ENCODE peak calls at places on chromosomes 16 and 17, in eight cellular contexts. V is H7; C is psoas muscle; A is bronchial epithelial cell; G is HFF-Myc; D is cardiac fibroblast; F is CD8-positive, alpha-beta memory T cell; R is Caco-2. J is an unnamed sample.

GRCh38 chr17:50279181-50279526 is 4.9 kb downstream of the TMEM92 start:
- DNase-seq in G (no peak), D (peak; percentile 41), F (no peak), A (peak; percentile 49), V (no peak), C (no peak), R (no peak), J (no peak)

GRCh38 chr16:82007189-82007588 is 4.1 kb downstream of the SDR42E1 start:
- DNase-seq in G (no peak), A (no peak), D (no peak), C (no peak), V (no peak), F (no peak), R (no peak), J (no peak)

GRCh38 chr17:64504769-64505319 is 1.2 kb downstream of the DDX5 start:
- DNase-seq in G (no peak), V (no peak), F (no peak), R (peak; percentile 14), D (peak; percentile 53), A (peak; percentile 25), C (no peak), J (no peak)

GRCh38 chr17:40666366-40666765 is 1.4 kb upstream of the KRT222 start:
- DNase-seq in V (no peak), R (peak; percentile 10), A (no peak), F (no peak), C (no peak), G (no peak), D (no peak), J (no peak)

GRCh38 chr16:66984902-66985311 is 3.5 kb upstream of the CES4A start:
- DNase-seq in R (no peak), C (no peak), F (no peak), D (no peak), G (no peak), A (no peak), V (no peak), J (no peak)

GRCh38 chr16:3720418-3720817 is 3.1 kb upstream of the TRAP1 start:
- DNase-seq in R (no peak), D (no peak), V (no peak), F (no peak), C (no peak), A (no peak), G (no peak), J (no peak)

GRCh38 chr16:6250516-6250915 is 1082.1 kb upstream of the RBFOX1 start:
- DNase-seq in F (no peak), R (no peak), G (no peak), A (no peak), V (no peak), D (no peak), C (no peak), J (no peak)

GRCh38 chr16:85524630-85525463 is 88.3 kb upstream of the GSE1 start:
- DNase-seq in A (peak; percentile 71), G (no peak), C (peak; percentile 62), F (no peak), V (peak; percentile 89), R (peak; percentile 88), D (peak; percentile 9), J (no peak)

DNA sequence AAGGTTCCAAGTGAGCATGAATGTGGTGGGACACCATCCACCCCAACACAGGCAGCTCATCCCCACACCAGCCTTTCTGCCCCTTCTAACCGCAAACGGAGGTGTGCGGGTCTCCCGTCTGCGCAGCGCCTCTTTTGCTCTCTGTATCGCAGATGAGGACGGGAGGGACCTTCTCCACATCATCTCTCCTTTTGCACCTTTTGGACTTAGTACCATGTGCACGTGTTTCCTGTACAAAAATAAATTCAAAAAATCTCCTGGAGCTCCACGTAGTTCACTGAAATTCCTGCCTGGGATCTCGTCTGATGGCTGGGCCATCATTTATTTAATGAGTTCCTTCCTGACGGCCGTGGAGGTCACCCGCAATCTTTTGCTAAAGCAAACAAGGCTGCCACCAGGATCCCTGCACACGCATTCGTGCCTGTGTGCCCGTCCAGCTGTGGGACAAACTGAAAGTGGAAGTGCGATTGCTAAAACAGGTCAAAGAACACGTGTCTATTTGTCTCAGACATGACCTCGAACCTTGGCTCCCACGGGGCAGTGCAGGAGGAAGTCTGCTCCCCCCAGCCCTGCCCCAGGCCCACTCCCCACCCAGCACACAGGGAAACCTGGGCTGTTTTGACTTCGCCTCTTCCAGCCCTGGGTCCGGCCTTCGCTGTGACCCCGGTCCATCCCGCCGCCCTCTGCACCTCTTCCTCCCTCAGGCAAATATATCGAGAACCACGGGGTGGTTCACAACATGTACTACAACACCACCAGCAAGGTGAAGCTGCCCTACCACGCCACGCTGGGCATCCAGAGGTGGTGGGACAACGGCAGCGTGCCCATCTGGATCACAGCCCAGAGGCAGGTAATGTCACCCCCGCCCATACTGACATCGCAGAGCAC is 2.3 kb downstream of the ENPP7 start:
- DNase-seq in A (no peak), D (no peak), F (no peak), C (no peak), R (no peak), V (peak; percentile 45), G (no peak), J (no peak)
- H3K4me3 ChIP-seq in A (no peak overlapping the region), D (no peak overlapping the region), F (no peak overlapping the region), C (peak overlapping the region; percentile 43), R (no peak overlapping the region), V (no peak overlapping the region), G (no peak overlapping the region), J (peak overlapping the region; percentile 25)

GRCh38 chr17:82839617-82840292 is at the start of gene ZNF750:
- DNase-seq in A (peak; percentile 70), D (no peak), G (no peak), F (no peak), C (no peak), V (peak; percentile 58), R (no peak), J (no peak)
- H3K4me3 ChIP-seq in A (peak within 1 kb of the TSS; percentile 44), D (no peak within 1 kb of the TSS), G (no peak within 1 kb of the TSS), F (no peak within 1 kb of the TSS), C (peak within 1 kb of the TSS; percentile 41), V (no peak within 1 kb of the TSS), R (no peak within 1 kb of the TSS), J (no peak within 1 kb of the TSS)

DNA sequence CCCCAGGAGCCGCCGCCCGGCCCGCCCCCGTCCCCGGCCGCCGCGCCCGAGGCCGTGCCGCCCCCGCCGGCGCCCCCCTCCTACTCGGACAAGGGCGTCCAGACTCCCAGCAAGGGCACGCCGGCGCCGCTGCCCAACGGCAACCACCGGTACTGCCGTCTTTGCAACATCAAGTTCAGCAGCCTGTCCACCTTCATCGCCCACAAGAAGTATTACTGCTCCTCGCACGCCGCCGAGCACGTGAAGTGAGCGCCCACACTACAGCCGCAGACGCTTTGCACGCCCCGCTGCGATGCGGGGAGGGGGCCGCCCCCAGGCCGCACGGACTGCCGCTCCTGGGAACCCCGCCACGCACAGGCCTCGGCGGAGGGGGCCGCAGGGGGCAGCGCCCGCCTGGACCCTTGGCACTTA is 35.5 kb upstream of the ZC3H18 start:
- DNase-seq in V (peak; percentile 90), C (peak; percentile 67), G (no peak), R (no peak), D (peak; percentile 50), A (peak; percentile 8), F (peak; percentile 28), J (no peak)
- H3K4me3 ChIP-seq in V (peak overlapping the region; percentile 76), C (peak overlapping the region; percentile 83), G (peak overlapping the region; percentile 44), R (no peak overlapping the region), D (peak overlapping the region; percentile 59), A (peak overlapping the region; percentile 62), F (no peak overlapping the region), J (peak overlapping the region; percentile 99)

DNA sequence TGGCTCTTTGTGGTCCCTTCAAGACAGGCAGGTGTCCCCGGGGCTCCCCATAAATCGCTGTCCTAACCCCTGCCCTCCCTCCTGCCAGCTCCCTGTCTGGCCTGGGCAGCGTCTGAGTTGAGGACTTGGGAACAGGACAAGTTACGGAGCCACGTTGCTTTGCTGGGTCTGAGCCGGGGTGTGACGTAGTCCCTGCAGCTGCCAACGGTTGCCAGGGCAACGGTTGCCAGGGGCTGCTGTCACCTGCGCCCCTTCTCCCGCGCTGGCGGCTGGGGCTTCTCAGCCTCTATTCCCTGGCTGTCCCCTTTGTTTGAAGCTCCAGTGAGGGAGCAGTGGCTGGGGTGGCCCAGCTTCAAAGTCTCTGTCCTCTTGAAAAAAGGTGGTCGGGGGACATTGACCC is 10.7 kb downstream of the ADGRG1 start:
- DNase-seq in C (no peak), D (no peak), G (no peak), F (peak; percentile 64), V (peak; percentile 97), A (no peak), R (no peak), J (no peak)
- H3K4me3 ChIP-seq in C (no peak overlapping the region), D (no peak overlapping the region), G (no peak overlapping the region), F (no peak overlapping the region), V (no peak overlapping the region), A (no peak overlapping the region), R (no peak overlapping the region), J (no peak overlapping the region)

GRCh38 chr17:56978441-56979090 is 635 bp downstream of the SCPEP1 start:
- DNase-seq in C (no peak), V (peak; percentile 23), A (peak; percentile 17), G (no peak), D (peak; percentile 30), F (no peak), R (no peak), J (no peak)

GRCh38 chr17:56982312-56982711 is 4.4 kb downstream of the SCPEP1 start:
- DNase-seq in A (peak; percentile 74), V (peak; percentile 44), D (no peak), F (no peak), C (no peak), R (no peak), G (no peak), J (no peak)

GRCh38 chr17:56976941-56977570 is 875 bp upstream of the SCPEP1 start:
- DNase-seq in R (no peak), A (no peak), V (peak; percentile 36), F (no peak), C (no peak), D (peak; percentile 17), G (no peak), J (no peak)

GRCh38 chr17:56977673-56978395 is at the start of gene SCPEP1:
- DNase-seq in A (peak; percentile 64), R (peak; percentile 87), G (no peak), D (peak; percentile 77), V (peak; percentile 98), C (peak; percentile 85), F (peak; percentile 71), J (peak; percentile 94)

GRCh38 chr17:56979091-56979480 is 1.2 kb downstream of the SCPEP1 start:
- DNase-seq in R (no peak), V (peak; percentile 64), F (no peak), D (no peak), G (no peak), C (no peak), A (peak; percentile 10), J (no peak)
- H3K4me3 ChIP-seq in R (no peak overlapping the region), V (no peak overlapping the region), F (no peak overlapping the region), D (no peak overlapping the region), G (peak overlapping the region; percentile 61), C (peak overlapping the region; percentile 79), A (peak overlapping the region; percentile 58), J (peak overlapping the region; percentile 81)

DNA sequence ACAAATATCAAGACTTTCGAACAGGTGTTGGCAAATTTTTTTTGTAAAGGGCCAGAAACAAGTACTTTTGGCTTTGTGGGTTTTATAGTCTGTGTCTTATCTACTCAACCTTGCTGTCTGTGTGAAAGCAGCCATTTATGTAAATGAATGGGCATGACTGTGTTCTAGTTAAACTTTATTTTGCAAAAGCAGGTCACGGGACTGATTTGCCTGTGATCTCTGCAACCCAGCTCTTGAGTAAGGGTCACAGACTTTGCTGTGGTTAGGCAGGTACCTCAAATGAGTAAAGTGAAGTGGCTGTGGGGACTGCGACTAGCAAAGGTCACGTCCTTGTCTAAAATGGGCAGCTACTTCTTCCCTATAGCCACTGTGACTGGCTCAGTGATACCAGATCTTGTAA is 136.5 kb downstream of the FTO start:
- DNase-seq in G (no peak), R (no peak), C (no peak), F (no peak), A (no peak), V (no peak), D (no peak), J (no peak)
- H3K4me3 ChIP-seq in G (no peak overlapping the region), R (no peak overlapping the region), C (no peak overlapping the region), F (no peak overlapping the region), A (no peak overlapping the region), V (no peak overlapping the region), D (no peak overlapping the region), J (no peak overlapping the region)